ENCODE peak calls at places on chromosome 20, in ten cellular contexts. One of them, this sample, is unnamed.

GRCh38 chr20:43915209-43916072 is 789 bp downstream of the TOX2 start:
- DNase-seq in Right ventricle myocardium superior: no peak
- DNase-seq in heart left ventricle: no peak
- DNase-seq in stimulated activated CD4-positive, alpha-beta T cell treated with anti-CD3 and anti-CD28 coated beads, Interleukin-4, amount 100 ng/mL, for 48 hours: no peak
- DNase-seq in neural progenitor cell: peak
- DNase-seq in coronary artery: no peak
- DNase-seq in activated CD8-positive, alpha-beta T cell treated with anti-CD3 and anti-CD28 coated beads for 36 hours: peak
- DNase-seq in activated T-helper 1 cell treated with anti-CD3 and anti-CD28 coated beads, Interleukin-12 subunit alpha, Interleukin-12 subunit beta, Interleukin-2, Interleukin-4 antibody, amounts not matched to agents 30 ng/mL and 10 ng/mL and 1 ng/mL, durations not matched to agents 14 hours and 24 hours and 36 hours: peak
- DNase-seq in choroid plexus epithelial cell: peak
- DNase-seq in H9: peak
- DNase-seq in this sample: peak

GRCh38 chr20:58691773-58692578 is 624 bp upstream of the NPEPL1 start:
- DNase-seq in activated T-helper 1 cell treated with anti-CD3 and anti-CD28 coated beads, Interleukin-12 subunit alpha, Interleukin-12 subunit beta, Interleukin-2, Interleukin-4 antibody, amounts not matched to agents 30 ng/mL and 10 ng/mL and 1 ng/mL, durations not matched to agents 14 hours and 24 hours and 36 hours: no peak
- DNase-seq in heart left ventricle: peak
- DNase-seq in neural progenitor cell: no peak
- DNase-seq in activated CD8-positive, alpha-beta T cell treated with anti-CD3 and anti-CD28 coated beads for 36 hours: no peak
- DNase-seq in coronary artery: peak
- DNase-seq in H9: peak
- DNase-seq in stimulated activated CD4-positive, alpha-beta T cell treated with anti-CD3 and anti-CD28 coated beads, Interleukin-4, amount 100 ng/mL, for 48 hours: no peak
- DNase-seq in choroid plexus epithelial cell: peak
- DNase-seq in Right ventricle myocardium superior: peak
- DNase-seq in this sample: no peak

GRCh38 chr20:4916991-4917881 is 84.1 kb downstream of the SLC23A2 start:
- DNase-seq in H9: no peak
- DNase-seq in activated T-helper 1 cell treated with anti-CD3 and anti-CD28 coated beads, Interleukin-12 subunit alpha, Interleukin-12 subunit beta, Interleukin-2, Interleukin-4 antibody, amounts not matched to agents 30 ng/mL and 10 ng/mL and 1 ng/mL, durations not matched to agents 14 hours and 24 hours and 36 hours: no peak
- DNase-seq in coronary artery: peak
- DNase-seq in activated CD8-positive, alpha-beta T cell treated with anti-CD3 and anti-CD28 coated beads for 36 hours: no peak
- DNase-seq in heart left ventricle: no peak
- DNase-seq in stimulated activated CD4-positive, alpha-beta T cell treated with anti-CD3 and anti-CD28 coated beads, Interleukin-4, amount 100 ng/mL, for 48 hours: no peak
- DNase-seq in choroid plexus epithelial cell: peak
- DNase-seq in Right ventricle myocardium superior: no peak
- DNase-seq in neural progenitor cell: peak
- DNase-seq in this sample: no peak

GRCh38 chr20:2285193-2285592 is 10.6 kb upstream of the TGM3 start:
- DNase-seq in H9: no peak
- DNase-seq in coronary artery: no peak
- DNase-seq in neural progenitor cell: no peak
- DNase-seq in stimulated activated CD4-positive, alpha-beta T cell treated with anti-CD3 and anti-CD28 coated beads, Interleukin-4, amount 100 ng/mL, for 48 hours: no peak
- DNase-seq in activated CD8-positive, alpha-beta T cell treated with anti-CD3 and anti-CD28 coated beads for 36 hours: no peak
- DNase-seq in activated T-helper 1 cell treated with anti-CD3 and anti-CD28 coated beads, Interleukin-12 subunit alpha, Interleukin-12 subunit beta, Interleukin-2, Interleukin-4 antibody, amounts not matched to agents 30 ng/mL and 10 ng/mL and 1 ng/mL, durations not matched to agents 14 hours and 24 hours and 36 hours: no peak
- DNase-seq in Right ventricle myocardium superior: no peak
- DNase-seq in heart left ventricle: no peak
- DNase-seq in choroid plexus epithelial cell: no peak
- DNase-seq in this sample: no peak

GRCh38 chr20:17602493-17602892 is 32.6 kb downstream of the DSTN start:
- DNase-seq in activated CD8-positive, alpha-beta T cell treated with anti-CD3 and anti-CD28 coated beads for 36 hours: no peak
- DNase-seq in activated T-helper 1 cell treated with anti-CD3 and anti-CD28 coated beads, Interleukin-12 subunit alpha, Interleukin-12 subunit beta, Interleukin-2, Interleukin-4 antibody, amounts not matched to agents 30 ng/mL and 10 ng/mL and 1 ng/mL, durations not matched to agents 14 hours and 24 hours and 36 hours: no peak
- DNase-seq in heart left ventricle: no peak
- DNase-seq in Right ventricle myocardium superior: no peak
- DNase-seq in stimulated activated CD4-positive, alpha-beta T cell treated with anti-CD3 and anti-CD28 coated beads, Interleukin-4, amount 100 ng/mL, for 48 hours: no peak
- DNase-seq in neural progenitor cell: no peak
- DNase-seq in coronary artery: no peak
- DNase-seq in H9: peak
- DNase-seq in choroid plexus epithelial cell: no peak
- DNase-seq in this sample: no peak

GRCh38 chr20:62860924-62861691 is 514 bp downstream of the TCFL5 start:
- DNase-seq in neural progenitor cell: peak
- DNase-seq in coronary artery: no peak
- DNase-seq in stimulated activated CD4-positive, alpha-beta T cell treated with anti-CD3 and anti-CD28 coated beads, Interleukin-4, amount 100 ng/mL, for 48 hours: peak
- DNase-seq in activated CD8-positive, alpha-beta T cell treated with anti-CD3 and anti-CD28 coated beads for 36 hours: peak
- DNase-seq in H9: peak
- DNase-seq in choroid plexus epithelial cell: peak
- DNase-seq in Right ventricle myocardium superior: no peak
- DNase-seq in heart left ventricle: peak
- DNase-seq in activated T-helper 1 cell treated with anti-CD3 and anti-CD28 coated beads, Interleukin-12 subunit alpha, Interleukin-12 subunit beta, Interleukin-2, Interleukin-4 antibody, amounts not matched to agents 30 ng/mL and 10 ng/mL and 1 ng/mL, durations not matched to agents 14 hours and 24 hours and 36 hours: peak
- DNase-seq in this sample: peak

GRCh38 chr20:37567671-37568588 is 40.3 kb upstream of the BLCAP start:
- DNase-seq in activated CD8-positive, alpha-beta T cell treated with anti-CD3 and anti-CD28 coated beads for 36 hours: no peak
- DNase-seq in heart left ventricle: no peak
- DNase-seq in H9: no peak
- DNase-seq in choroid plexus epithelial cell: peak
- DNase-seq in coronary artery: no peak
- DNase-seq in Right ventricle myocardium superior: no peak
- DNase-seq in activated T-helper 1 cell treated with anti-CD3 and anti-CD28 coated beads, Interleukin-12 subunit alpha, Interleukin-12 subunit beta, Interleukin-2, Interleukin-4 antibody, amounts not matched to agents 30 ng/mL and 10 ng/mL and 1 ng/mL, durations not matched to agents 14 hours and 24 hours and 36 hours: no peak
- DNase-seq in neural progenitor cell: peak
- DNase-seq in stimulated activated CD4-positive, alpha-beta T cell treated with anti-CD3 and anti-CD28 coated beads, Interleukin-4, amount 100 ng/mL, for 48 hours: no peak
- DNase-seq in this sample: no peak

GRCh38 chr20:34472246-34472925 is 43.8 kb upstream of the DYNLRB1 start:
- DNase-seq in coronary artery: no peak
- DNase-seq in heart left ventricle: no peak
- DNase-seq in activated CD8-positive, alpha-beta T cell treated with anti-CD3 and anti-CD28 coated beads for 36 hours: no peak
- DNase-seq in choroid plexus epithelial cell: peak
- DNase-seq in stimulated activated CD4-positive, alpha-beta T cell treated with anti-CD3 and anti-CD28 coated beads, Interleukin-4, amount 100 ng/mL, for 48 hours: no peak
- DNase-seq in H9: no peak
- DNase-seq in neural progenitor cell: no peak
- DNase-seq in activated T-helper 1 cell treated with anti-CD3 and anti-CD28 coated beads, Interleukin-12 subunit alpha, Interleukin-12 subunit beta, Interleukin-2, Interleukin-4 antibody, amounts not matched to agents 30 ng/mL and 10 ng/mL and 1 ng/mL, durations not matched to agents 14 hours and 24 hours and 36 hours: no peak
- DNase-seq in Right ventricle myocardium superior: no peak
- DNase-seq in this sample: no peak

GRCh38 chr20:39132511-39132910 is 170.4 kb downstream of the DHX35 start:
- DNase-seq in Right ventricle myocardium superior: no peak
- DNase-seq in stimulated activated CD4-positive, alpha-beta T cell treated with anti-CD3 and anti-CD28 coated beads, Interleukin-4, amount 100 ng/mL, for 48 hours: no peak
- DNase-seq in activated T-helper 1 cell treated with anti-CD3 and anti-CD28 coated beads, Interleukin-12 subunit alpha, Interleukin-12 subunit beta, Interleukin-2, Interleukin-4 antibody, amounts not matched to agents 30 ng/mL and 10 ng/mL and 1 ng/mL, durations not matched to agents 14 hours and 24 hours and 36 hours: no peak
- DNase-seq in heart left ventricle: no peak
- DNase-seq in activated CD8-positive, alpha-beta T cell treated with anti-CD3 and anti-CD28 coated beads for 36 hours: no peak
- DNase-seq in H9: no peak
- DNase-seq in coronary artery: no peak
- DNase-seq in neural progenitor cell: no peak
- DNase-seq in choroid plexus epithelial cell: no peak
- DNase-seq in this sample: no peak

This sample was measured in endothelial cell.